ENCODE peak calls at places on chromosomes 2 and 18, in nine cellular contexts. S is HFF-Myc, U is ovary, R is mammary epithelial cell, T is progenitor cell of endocrine pancreas, Q is neural progenitor cell, D is kidney glomerular epithelial cell, P is psoas muscle, M is G401. E is an unnamed sample.

GRCh38 chr2:238136820-238137537 is 1.5 kb upstream of the KLHL30 start:
- DNase-seq in U (no peak), T (no peak), P (peak), M (no peak), Q (no peak), S (no peak), R (peak), D (no peak), E (peak)

GRCh38 chr2:105641389-105641811 is 103.3 kb upstream of the NCK2 start:
- DNase-seq in M (peak), S (no peak), R (peak), T (no peak), D (no peak), Q (no peak), U (no peak), P (no peak), E (no peak)

GRCh38 chr2:227890495-227891079 is 19.2 kb downstream of the DAW1 start:
- DNase-seq in T (no peak), Q (peak), R (peak), M (peak), P (no peak), D (peak), S (peak), U (no peak), E (no peak)

GRCh38 chr18:54444309-54444914 is 86.7 kb downstream of the C18orf54 start:
- DNase-seq in U (no peak), R (peak), T (peak), Q (peak), D (peak), P (peak), M (peak), S (peak), E (peak)

GRCh38 chr2:47221956-47222355 is 66.8 kb upstream of the STPG4 start:
- DNase-seq in P (no peak), Q (no peak), T (no peak), D (no peak), M (no peak), S (no peak), R (peak), U (no peak), E (no peak)

GRCh38 chr18:77403969-77404535 is 154.4 kb downstream of the GALR1 start:
- DNase-seq in M (no peak), U (no peak), D (no peak), R (no peak), T (no peak), S (no peak), Q (no peak), P (no peak), E (no peak)

GRCh38 chr2:203532957-203533695 is 2.0 kb downstream of the RAPH1 start:
- DNase-seq in D (no peak), Q (peak), U (no peak), T (no peak), M (peak), R (peak), P (no peak), S (no peak), E (no peak)

GRCh38 chr2:235803028-235803427 is 309.2 kb downstream of the AGAP1 start:
- DNase-seq in T (no peak), R (no peak), U (no peak), D (no peak), P (no peak), M (peak), S (no peak), Q (no peak), E (no peak)

GRCh38 chr2:183179156-183179555 is 54.9 kb downstream of the NUP35 start:
- DNase-seq in R (no peak), U (no peak), Q (no peak), P (no peak), M (no peak), S (no peak), D (no peak), T (no peak), E (no peak)

GRCh38 chr2:86603892-86604291 is 19.8 kb downstream of the RNF103 start:
- DNase-seq in M (no peak), P (no peak), Q (no peak), T (no peak), D (no peak), R (no peak), S (no peak), U (no peak), E (no peak)

GRCh38 chr2:170013802-170014551 is 164.0 kb upstream of the MYO3B start:
- DNase-seq in M (peak), T (no peak), R (no peak), S (no peak), U (no peak), P (no peak), Q (peak), D (no peak), E (no peak)

E was measured in left ventricle myocardium inferior.